ENCODE peak calls at places on chromosomes 6 and 20, in nine cellular contexts. V is IMR-90, Z is OCI-LY7, C is neural crest cell, F is left lung, N is K562, K is BJ, E is D721Med, S is Calu3. O is an unnamed sample.

GRCh38 chr20:16785221-16785620 is 37.1 kb downstream of the OTOR start:
- DNase-seq in V (peak), Z (no peak), C (no peak), F (no peak), N (no peak), K (no peak), E (no peak), S (no peak), O (peak)

GRCh38 chr6:137361701-137362100 is 132.5 kb downstream of the OLIG3 start:
- DNase-seq in V (no peak), Z (no peak), C (no peak), F (no peak), N (no peak), K (no peak), E (no peak), S (no peak), O (no peak)

GRCh38 chr6:124131259-124131658 is 327.6 kb downstream of the NKAIN2 start:
- DNase-seq in V (no peak), Z (no peak), C (no peak), F (no peak), N (no peak), K (no peak), E (no peak), S (peak), O (no peak)

GRCh38 chr6:38269773-38270172 is 370.0 kb downstream of the BTBD9 start:
- DNase-seq in V (no peak), Z (no peak), C (no peak), F (no peak), N (no peak), K (no peak), E (no peak), S (no peak), O (no peak)

GRCh38 chr6:143594647-143595046 is 83.1 kb upstream of the PHACTR2 start:
- DNase-seq in V (peak), Z (no peak), C (no peak), F (no peak), N (no peak), K (no peak), E (no peak), S (no peak), O (peak)

GRCh38 chr20:22962567-22963439 is 72.3 kb upstream of the SSTR4 start:
- DNase-seq in V (no peak), Z (no peak), C (no peak), F (no peak), N (no peak), K (no peak), E (no peak), S (no peak), O (no peak)

GRCh38 chr6:149938571-149939462 is 3.0 kb upstream of the ULBP2 start:
- DNase-seq in V (no peak), Z (no peak), C (no peak), F (no peak), N (no peak), K (no peak), E (no peak), S (no peak), O (no peak)

GRCh38 chr6:135233676-135234491 is 52.8 kb downstream of the MYB start:
- DNase-seq in V (no peak), Z (no peak), C (no peak), F (no peak), N (no peak), K (no peak), E (no peak), S (no peak), O (no peak)

GRCh38 chr6:138963119-138963518 is 24.9 kb downstream of the REPS1 start:
- DNase-seq in V (no peak), Z (no peak), C (no peak), F (no peak), N (no peak), K (no peak), E (no peak), S (no peak), O (no peak)

GRCh38 chr6:142551145-142551811 is 249.5 kb downstream of the ADGRG6 start:
- DNase-seq in V (no peak), Z (no peak), C (no peak), F (no peak), N (no peak), K (no peak), E (no peak), S (peak), O (peak)

GRCh38 chr20:52313335-52313963 is 121.9 kb upstream of the ZFP64 start:
- DNase-seq in V (peak), Z (no peak), C (peak), F (no peak), N (no peak), K (no peak), E (no peak), S (peak), O (peak)

GRCh38 chr6:5693588-5693987 is 313.1 kb downstream of the NRN1 start:
- DNase-seq in V (no peak), Z (no peak), C (no peak), F (no peak), N (no peak), K (no peak), E (no peak), S (no peak), O (no peak)

GRCh38 chr6:52643158-52643557 is 27.8 kb upstream of the TMEM14A start:
- DNase-seq in V (peak), Z (no peak), C (no peak), F (no peak), N (no peak), K (no peak), E (no peak), S (no peak), O (no peak)

GRCh38 chr6:38508894-38509293 is 130.8 kb downstream of the BTBD9 start:
- DNase-seq in V (peak), Z (no peak), C (no peak), F (no peak), N (no peak), K (no peak), E (no peak), S (peak), O (no peak)

GRCh38 chr6:142300758-142301251 is 1.0 kb upstream of the ADGRG6 start:
- DNase-seq in V (peak), Z (no peak), C (no peak), F (peak), N (no peak), K (no peak), E (no peak), S (peak), O (peak)

GRCh38 chr6:33824461-33825154 is 20.8 kb upstream of the MLN start:
- DNase-seq in V (peak), Z (no peak), C (no peak), F (peak), N (no peak), K (no peak), E (no peak), S (no peak), O (no peak)

GRCh38 chr6:56851541-56852248 is 103.2 kb upstream of the BEND6 start:
- DNase-seq in V (peak), Z (peak), C (peak), F (no peak), N (no peak), K (peak), E (no peak), S (peak), O (peak)

GRCh38 chr6:140485740-140486467 is 1111.5 kb upstream of the CITED2 start:
- DNase-seq in V (peak), Z (no peak), C (no peak), F (peak), N (no peak), K (peak), E (no peak), S (peak), O (peak)

GRCh38 chr6:147578159-147578558 is 69.7 kb downstream of the SAMD5 start:
- DNase-seq in V (peak), Z (no peak), C (no peak), F (no peak), N (no peak), K (no peak), E (no peak), S (no peak), O (no peak)

GRCh38 chr6:40806479-40806878 is 219.3 kb upstream of the LRFN2 start:
- DNase-seq in V (no peak), Z (no peak), C (no peak), F (no peak), N (no peak), K (no peak), E (no peak), S (no peak), O (peak)

GRCh38 chr6:40802481-40802880 is 215.3 kb upstream of the LRFN2 start:
- DNase-seq in V (no peak), Z (no peak), C (no peak), F (no peak), N (no peak), K (no peak), E (no peak), S (no peak), O (no peak)

GRCh38 chr6:40803897-40804702 is 216.9 kb upstream of the LRFN2 start:
- DNase-seq in V (no peak), Z (no peak), C (no peak), F (no peak), N (no peak), K (no peak), E (no peak), S (no peak), O (no peak)

GRCh38 chr6:40805336-40805735 is 218.2 kb upstream of the LRFN2 start:
- DNase-seq in V (no peak), Z (no peak), C (no peak), F (no peak), N (no peak), K (no peak), E (no peak), S (no peak), O (no peak)

DNA sequence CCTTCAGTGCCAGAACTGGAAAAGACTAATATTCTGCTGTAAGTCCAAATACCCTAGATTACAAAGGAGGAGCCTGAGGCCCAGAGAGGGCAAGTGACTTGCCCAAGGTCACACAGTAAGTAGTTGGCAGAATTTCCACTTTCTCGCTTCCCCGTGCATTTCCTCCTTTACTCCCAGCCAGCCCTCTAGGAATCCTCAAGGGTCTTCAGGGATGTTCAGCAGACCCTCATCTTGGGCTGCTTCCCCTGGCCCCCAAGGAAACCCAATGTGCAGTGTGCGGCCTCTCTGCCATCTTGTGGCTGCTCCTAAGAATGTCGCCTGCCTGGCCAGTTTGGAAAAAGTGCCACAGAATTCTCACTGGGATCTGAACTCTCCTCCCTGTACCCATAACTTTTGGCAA is 217.7 kb upstream of the LRFN2 start:
- DNase-seq in V (no peak), Z (peak), C (no peak), F (no peak), N (no peak), K (no peak), E (no peak), S (no peak), O (no peak)
- TF ChIP-seq CTCF in V (no peak), Z (peak), C (peak), F (no peak), N (no peak), K (no peak), E (no peak), S (no peak), O (peak)

DNA sequence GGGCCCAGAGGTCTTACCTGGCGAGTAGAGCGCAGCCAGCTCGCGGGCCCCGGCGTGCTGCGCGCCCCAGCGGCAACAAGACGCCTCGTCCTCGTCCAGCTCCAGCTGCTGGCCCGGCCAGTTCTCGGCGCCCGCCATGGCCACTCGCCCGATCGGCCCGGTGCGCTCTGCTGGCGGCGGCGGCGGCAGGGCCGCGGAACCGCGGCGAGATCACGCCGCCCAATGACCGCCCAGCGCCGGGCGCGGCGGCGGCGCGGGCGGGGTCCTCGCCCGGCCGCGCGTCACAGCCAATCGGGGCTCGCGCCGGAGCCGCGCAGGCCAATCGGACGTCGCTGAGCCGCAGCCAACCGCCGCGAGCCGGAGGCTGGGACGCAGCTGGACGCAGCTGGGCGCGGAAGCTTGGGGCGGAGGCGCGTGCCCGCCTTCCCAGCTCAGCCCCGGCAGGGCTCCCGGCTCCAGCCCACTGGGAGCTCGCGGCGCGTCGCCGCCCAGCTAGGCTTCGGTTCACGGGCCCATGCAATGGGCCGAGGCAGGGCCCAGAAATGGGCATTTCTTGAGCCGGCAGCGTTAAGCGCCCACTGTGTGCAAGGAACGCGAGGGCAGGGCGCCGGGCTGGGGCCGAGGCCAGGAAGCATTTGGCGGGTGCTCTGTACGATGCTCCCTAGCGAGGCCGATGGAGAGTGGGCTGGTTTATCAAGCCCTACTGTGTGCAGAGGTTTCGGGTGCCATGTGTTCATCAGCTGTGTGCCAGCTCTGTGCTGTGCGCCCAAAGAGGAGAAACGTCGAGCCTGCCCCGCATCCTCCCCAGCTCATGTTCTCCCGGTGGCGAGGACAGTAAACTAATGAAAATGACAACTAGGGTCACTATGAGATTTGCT is at the start of gene PEDS1:
- DNase-seq in V (peak), Z (peak), C (peak), F (peak), N (peak), K (no peak), E (peak), S (peak), O (peak)
- TF ChIP-seq CTCF in V (no peak), Z (no peak), C (no peak), F (no peak), N (no peak), K (no peak), E (no peak), S (no peak), O (no peak)

DNA sequence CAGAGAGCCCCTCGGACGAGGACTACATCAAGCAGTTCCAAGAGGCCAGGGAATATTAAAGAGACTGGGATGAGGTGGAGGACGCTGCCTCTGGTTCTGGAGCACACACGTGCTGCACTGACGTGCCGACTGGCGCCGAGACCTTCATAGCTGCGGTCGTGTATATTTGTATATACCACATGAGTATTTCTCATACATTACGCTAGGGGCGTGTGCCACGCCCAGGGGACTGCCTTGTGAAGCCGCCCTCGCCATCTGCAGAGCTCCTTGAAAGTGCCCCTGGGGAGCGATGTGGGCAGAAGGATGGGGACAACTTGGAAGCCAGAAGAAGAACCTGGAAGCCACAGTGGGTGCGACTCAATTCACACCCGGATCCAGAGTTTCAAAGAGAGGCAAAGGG is 78.3 kb downstream of the ISM1 start:
- DNase-seq in V (no peak), Z (no peak), C (no peak), F (no peak), N (no peak), K (no peak), E (no peak), S (no peak), O (no peak)
- TF ChIP-seq CTCF in V (no peak), Z (no peak), C (no peak), F (no peak), N (peak), K (no peak), E (no peak), S (no peak), O (no peak)

GRCh38 chr20:49032455-49032854 is 13.7 kb upstream of the CSE1L start:
- DNase-seq in V (no peak), Z (no peak), C (no peak), F (no peak), N (no peak), K (no peak), E (no peak), S (no peak), O (no peak)

GRCh38 chr20:49024220-49024619 is 21.9 kb upstream of the CSE1L start:
- DNase-seq in V (no peak), Z (no peak), C (no peak), F (no peak), N (no peak), K (no peak), E (no peak), S (no peak), O (no peak)

GRCh38 chr20:49029203-49029602 is 16.9 kb upstream of the CSE1L start:
- DNase-seq in V (peak), Z (no peak), C (no peak), F (no peak), N (no peak), K (no peak), E (no peak), S (no peak), O (no peak)

GRCh38 chr20:49030954-49031619 is 15.0 kb upstream of the CSE1L start:
- DNase-seq in V (no peak), Z (no peak), C (no peak), F (peak), N (no peak), K (no peak), E (no peak), S (no peak), O (no peak)

GRCh38 chr20:49028684-49029083 is 17.4 kb upstream of the CSE1L start:
- DNase-seq in V (peak), Z (peak), C (no peak), F (no peak), N (peak), K (no peak), E (no peak), S (no peak), O (peak)
- TF ChIP-seq CTCF in V (peak), Z (peak), C (peak), F (peak), N (peak), K (peak), E (peak), S (no peak), O (peak)

GRCh38 chr6:159463440-159463839 is 229.6 kb downstream of the SOD2 start:
- DNase-seq in V (peak), Z (peak), C (no peak), F (no peak), N (no peak), K (no peak), E (no peak), S (no peak), O (no peak)
- TF ChIP-seq CTCF in V (peak), Z (peak), C (peak), F (peak), N (peak), K (peak), E (peak), S (peak), O (peak)

GRCh38 chr6:42175860-42176259 is 2.7 kb downstream of the GUCA1A start:
- DNase-seq in V (no peak), Z (peak), C (no peak), F (no peak), N (no peak), K (no peak), E (no peak), S (peak), O (no peak)
- TF ChIP-seq CTCF in V (peak), Z (peak), C (no peak), F (no peak), N (peak), K (peak), E (peak), S (peak), O (peak)

DNA sequence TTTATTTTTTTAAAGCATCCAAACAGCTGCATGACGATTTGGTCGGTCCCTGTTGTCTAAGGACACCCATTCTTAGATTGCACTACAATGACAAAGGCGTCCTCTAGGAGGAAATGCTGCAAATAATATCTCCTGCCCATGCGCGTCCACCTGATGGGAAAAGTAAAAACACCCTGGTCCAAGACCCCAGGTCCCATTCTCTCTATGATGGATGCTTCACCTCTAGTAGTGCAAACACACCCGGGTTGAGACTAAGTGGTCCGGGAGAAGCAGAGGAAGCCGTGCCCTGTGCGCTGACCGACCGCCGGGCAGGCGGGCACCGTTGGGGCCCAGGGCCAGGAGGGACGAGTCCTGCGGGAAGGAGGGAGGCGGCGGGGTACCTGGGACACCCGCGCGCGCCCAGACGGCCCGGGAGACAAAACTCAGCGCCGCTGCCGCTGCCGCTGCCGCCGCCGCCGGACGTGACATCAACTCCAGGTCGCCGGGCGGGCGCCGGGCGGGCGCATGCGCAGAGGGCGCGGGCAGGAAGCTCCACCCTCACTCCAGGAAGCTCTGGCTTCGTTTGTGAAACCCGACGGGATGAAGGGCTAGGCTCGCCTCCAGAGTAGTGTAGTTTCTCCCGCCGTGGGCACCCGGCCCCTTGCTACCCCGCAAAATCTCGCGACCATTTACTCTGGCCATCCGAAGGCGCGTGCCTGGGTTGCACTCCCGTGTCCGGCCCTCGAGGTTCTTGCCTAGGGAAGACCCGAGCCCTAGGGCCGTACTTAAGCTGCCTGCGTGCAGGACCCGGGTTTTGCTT is at the start of gene TBC1D7:
- DNase-seq in V (peak), Z (peak), C (peak), F (peak), N (peak), K (peak), E (peak), S (peak), O (peak)
- TF ChIP-seq CTCF in V (no peak), Z (no peak), C (peak), F (no peak), N (peak), K (peak), E (no peak), S (no peak), O (peak)